ENCODE peak calls at places on chromosomes 1 and 21, in seven cellular contexts. N, M, T, E, G, F and L are unnamed samples.

GRCh38 chr1:170241266-170241851 is 95.6 kb downstream of the NTMT2 start:
- DNase-seq in N (no peak), M (no peak), T (no peak), E (no peak), G (no peak), F (no peak), L (no peak)

GRCh38 chr1:117615474-117615873 is 9.6 kb downstream of the TENT5C start:
- DNase-seq in N (no peak), M (no peak), T (no peak), E (no peak), G (no peak), F (no peak), L (no peak)

GRCh38 chr1:55542901-55543504 is 327.8 kb upstream of the USP24 start:
- DNase-seq in N (no peak), M (peak; percentile 30), T (no peak), E (no peak), G (no peak), F (no peak), L (peak; percentile 83)

GRCh38 chr1:17587693-17588047 is 48.2 kb downstream of the ARHGEF10L start:
- DNase-seq in N (no peak), M (peak; percentile 82), T (no peak), E (no peak), G (no peak), F (no peak), L (peak; percentile 23)

GRCh38 chr1:219763321-219763720 is 150.4 kb upstream of the ZC3H11B start:
- DNase-seq in N (no peak), M (no peak), T (no peak), E (no peak), G (no peak), F (no peak), L (no peak)

GRCh38 chr1:201903135-201903534 is 14.4 kb downstream of the SHISA4 start:
- DNase-seq in N (no peak), M (no peak), T (peak; percentile 71), E (no peak), G (no peak), F (no peak), L (no peak)

GRCh38 chr1:110337704-110338199 is 1.4 kb upstream of the RBM15 start:
- DNase-seq in N (no peak), M (peak; percentile 8), T (peak; percentile 32), E (peak; percentile 36), G (peak; percentile 22), F (peak; percentile 65), L (no peak)

GRCh38 chr1:184622136-184622823 is 132.4 kb downstream of the EDEM3 start:
- DNase-seq in N (no peak), M (peak; percentile 92), T (peak; percentile 90), E (no peak), G (peak; percentile 20), F (peak; percentile 88), L (peak; percentile 70)

GRCh38 chr1:117284408-117285215 is 73.9 kb upstream of the VTCN1 start:
- DNase-seq in N (no peak), M (peak; percentile 61), T (no peak), E (no peak), G (peak; percentile 46), F (peak; percentile 11), L (peak; percentile 83)

GRCh38 chr1:31551206-31551605 is 25.1 kb upstream of the TINAGL1 start:
- DNase-seq in N (no peak), M (peak; percentile 56), T (no peak), E (no peak), G (no peak), F (no peak), L (peak; percentile 6)

GRCh38 chr1:6495041-6495441 is 3.6 kb upstream of the PLEKHG5 start:
- DNase-seq in N (no peak), M (no peak), T (no peak), E (no peak), G (no peak), F (no peak), L (no peak)

GRCh38 chr1:213332491-213332890 is 281.4 kb downstream of the RPS6KC1 start:
- DNase-seq in N (no peak), M (no peak), T (no peak), E (no peak), G (no peak), F (no peak), L (no peak)

GRCh38 chr1:67830226-67830625 is 3.0 kb downstream of the GNG12 start:
- DNase-seq in N (no peak), M (peak; percentile 84), T (no peak), E (no peak), G (peak; percentile 63), F (no peak), L (peak; percentile 52)

GRCh38 chr1:226723640-226724532 is 15.2 kb downstream of the ITPKB start:
- DNase-seq in N (no peak), M (peak; percentile 57), T (peak; percentile 69), E (no peak), G (peak; percentile 50), F (no peak), L (peak; percentile 56)

GRCh38 chr1:80050085-80050484 is 1043.6 kb upstream of the ADGRL4 start:
- DNase-seq in N (no peak), M (no peak), T (no peak), E (no peak), G (no peak), F (no peak), L (no peak)

GRCh38 chr1:32724678-32725594 is 22.4 kb upstream of the SYNC start:
- DNase-seq in N (no peak), M (peak; percentile 91), T (peak; percentile 39), E (no peak), G (peak; percentile 88), F (no peak), L (peak; percentile 87)

GRCh38 chr1:229848762-229849677 is 218.0 kb upstream of the GALNT2 start:
- DNase-seq in N (no peak), M (peak; percentile 36), T (no peak), E (no peak), G (peak; percentile 32), F (peak; percentile 19), L (peak; percentile 65)

GRCh38 chr1:31815307-31815645 is 546 bp downstream of the SPOCD1 start:
- DNase-seq in N (no peak), M (no peak), T (no peak), E (no peak), G (no peak), F (no peak), L (no peak)

GRCh38 chr21:37145635-37146111 is 72.6 kb downstream of the TTC3 start:
- DNase-seq in N (no peak), M (peak; percentile 62), T (no peak), E (no peak), G (peak; percentile 14), F (no peak), L (peak; percentile 90)

GRCh38 chr1:68777850-68778249 is 281.0 kb upstream of the DEPDC1 start:
- DNase-seq in N (no peak), M (no peak), T (no peak), E (no peak), G (no peak), F (no peak), L (no peak)

GRCh38 chr1:157628773-157629172 is 30.9 kb upstream of the FCRL4 start:
- DNase-seq in N (no peak), M (no peak), T (no peak), E (no peak), G (no peak), F (no peak), L (no peak)

GRCh38 chr1:225597926-225598575 is 54.9 kb downstream of the ENAH start:
- DNase-seq in N (no peak), M (peak; percentile 18), T (no peak), E (no peak), G (peak; percentile 41), F (no peak), L (peak; percentile 45)

GRCh38 chr1:201689647-201690046 is 139.3 kb upstream of the IPO9 start:
- DNase-seq in N (no peak), M (no peak), T (no peak), E (no peak), G (no peak), F (no peak), L (no peak)

GRCh38 chr1:174652496-174653280 is 204.9 kb downstream of the GPR52 start:
- DNase-seq in N (no peak), M (no peak), T (no peak), E (no peak), G (no peak), F (no peak), L (no peak)